ENCODE peak calls at places on chromosomes 12 and 14, in four cellular contexts. One of them, this sample, is unnamed.

GRCh38 chr14:65336191-65336591 is 76.3 kb upstream of the FUT8 start:
- DNase-seq in smooth muscle cell of the brain vasculature: no peak
- DNase-seq in NT2/D1: no peak
- DNase-seq in GM23338: no peak
- DNase-seq in this sample: no peak

GRCh38 chr12:65275627-65276026 is 2.9 kb upstream of the MSRB3 start:
- DNase-seq in smooth muscle cell of the brain vasculature: no peak
- DNase-seq in NT2/D1: no peak
- DNase-seq in GM23338: no peak
- DNase-seq in this sample: no peak

GRCh38 chr12:89369166-89369565 is 16.9 kb upstream of the DUSP6 start:
- DNase-seq in smooth muscle cell of the brain vasculature: no peak
- DNase-seq in NT2/D1: no peak
- DNase-seq in GM23338: no peak
- DNase-seq in this sample: no peak

GRCh38 chr14:103408491-103409155 is 23.4 kb downstream of the MARK3 start:
- DNase-seq in smooth muscle cell of the brain vasculature: no peak
- DNase-seq in NT2/D1: no peak
- DNase-seq in GM23338: no peak
- DNase-seq in this sample: no peak

GRCh38 chr14:103556976-103557758 is 5.3 kb downstream of the BAG5 start:
- DNase-seq in smooth muscle cell of the brain vasculature: no peak
- DNase-seq in NT2/D1: no peak
- DNase-seq in GM23338: no peak
- DNase-seq in this sample: no peak

GRCh38 chr12:122064034-122064777 is 14.3 kb upstream of the MLXIP start:
- DNase-seq in smooth muscle cell of the brain vasculature: peak
- DNase-seq in NT2/D1: peak
- DNase-seq in GM23338: peak
- DNase-seq in this sample: no peak

GRCh38 chr14:100303925-100304324 is 2.3 kb downstream of the SLC25A29 start:
- DNase-seq in smooth muscle cell of the brain vasculature: no peak
- DNase-seq in NT2/D1: no peak
- DNase-seq in GM23338: peak
- DNase-seq in this sample: no peak

GRCh38 chr14:56135668-56136067 is 17.5 kb downstream of the PELI2 start:
- DNase-seq in smooth muscle cell of the brain vasculature: no peak
- DNase-seq in NT2/D1: no peak
- DNase-seq in GM23338: no peak
- DNase-seq in this sample: no peak

GRCh38 chr12:113190761-113191160 is 5.2 kb downstream of the RITA1 start:
- DNase-seq in smooth muscle cell of the brain vasculature: no peak
- DNase-seq in NT2/D1: peak
- DNase-seq in GM23338: peak
- DNase-seq in this sample: no peak

GRCh38 chr12:45613855-45614254 is 115.7 kb upstream of the ARID2 start:
- DNase-seq in smooth muscle cell of the brain vasculature: no peak
- DNase-seq in NT2/D1: no peak
- DNase-seq in GM23338: no peak
- DNase-seq in this sample: no peak

GRCh38 chr12:111799758-111800157 is 33.0 kb downstream of the ALDH2 start:
- DNase-seq in smooth muscle cell of the brain vasculature: no peak
- DNase-seq in NT2/D1: no peak
- DNase-seq in GM23338: no peak
- DNase-seq in this sample: no peak

GRCh38 chr14:100155881-100156645 is 3.4 kb downstream of the DEGS2 start:
- DNase-seq in smooth muscle cell of the brain vasculature: no peak
- DNase-seq in NT2/D1: no peak
- DNase-seq in GM23338: no peak
- DNase-seq in this sample: no peak

GRCh38 chr14:89351364-89351957 is 65.6 kb downstream of the FOXN3 start:
- DNase-seq in smooth muscle cell of the brain vasculature: no peak
- DNase-seq in NT2/D1: peak
- DNase-seq in GM23338: peak
- DNase-seq in this sample: no peak

GRCh38 chr12:122089080-122089479 is 10.5 kb downstream of the MLXIP start:
- DNase-seq in smooth muscle cell of the brain vasculature: no peak
- DNase-seq in NT2/D1: no peak
- DNase-seq in GM23338: no peak
- DNase-seq in this sample: no peak

GRCh38 chr12:121240484-121241202 is 30.7 kb downstream of the P2RX4 start:
- DNase-seq in smooth muscle cell of the brain vasculature: peak
- DNase-seq in NT2/D1: no peak
- DNase-seq in GM23338: peak
- DNase-seq in this sample: no peak

GRCh38 chr12:131103614-131104463 is 150.1 kb downstream of the ADGRD1 start:
- DNase-seq in smooth muscle cell of the brain vasculature: no peak
- DNase-seq in NT2/D1: no peak
- DNase-seq in GM23338: no peak
- DNase-seq in this sample: no peak

GRCh38 chr12:57127710-57128518 is at the start of gene LRP1:
- DNase-seq in smooth muscle cell of the brain vasculature: peak
- DNase-seq in NT2/D1: peak
- DNase-seq in GM23338: peak
- DNase-seq in this sample: peak

GRCh38 chr14:97978336-97978735 is 1181.2 kb downstream of the VRK1 start:
- DNase-seq in smooth muscle cell of the brain vasculature: no peak
- DNase-seq in NT2/D1: peak
- DNase-seq in GM23338: peak
- DNase-seq in this sample: no peak

GRCh38 chr14:68921666-68922065 is 57.4 kb downstream of the ACTN1 start:
- DNase-seq in smooth muscle cell of the brain vasculature: no peak
- DNase-seq in NT2/D1: no peak
- DNase-seq in GM23338: peak
- DNase-seq in this sample: no peak

GRCh38 chr12:24741216-24741615 is 207.7 kb downstream of the BCAT1 start:
- DNase-seq in smooth muscle cell of the brain vasculature: no peak
- DNase-seq in NT2/D1: no peak
- DNase-seq in GM23338: no peak
- DNase-seq in this sample: no peak

GRCh38 chr12:131066207-131066885 is 112.6 kb downstream of the ADGRD1 start:
- DNase-seq in smooth muscle cell of the brain vasculature: no peak
- DNase-seq in NT2/D1: no peak
- DNase-seq in GM23338: no peak
- DNase-seq in this sample: no peak

GRCh38 chr14:85333313-85333712 is 196.6 kb upstream of the FLRT2 start:
- DNase-seq in smooth muscle cell of the brain vasculature: no peak
- DNase-seq in NT2/D1: no peak
- DNase-seq in GM23338: no peak
- DNase-seq in this sample: no peak

GRCh38 chr14:81252278-81252677 is 31.5 kb upstream of the GTF2A1 start:
- DNase-seq in smooth muscle cell of the brain vasculature: no peak
- DNase-seq in NT2/D1: no peak
- DNase-seq in GM23338: peak
- DNase-seq in this sample: no peak

GRCh38 chr12:104816845-104817503 is 141.1 kb downstream of the SLC41A2 start:
- DNase-seq in smooth muscle cell of the brain vasculature: no peak
- DNase-seq in NT2/D1: no peak
- DNase-seq in GM23338: no peak
- DNase-seq in this sample: no peak

GRCh38 chr12:1369460-1369859 is 224.9 kb downstream of the FBXL14 start:
- DNase-seq in smooth muscle cell of the brain vasculature: no peak
- DNase-seq in NT2/D1: no peak
- DNase-seq in GM23338: no peak
- DNase-seq in this sample: no peak

GRCh38 chr12:49094104-49094948 is at the start of gene DHH:
- DNase-seq in smooth muscle cell of the brain vasculature: no peak
- DNase-seq in NT2/D1: no peak
- DNase-seq in GM23338: peak
- DNase-seq in this sample: no peak

GRCh38 chr12:45794422-45794821 is 64.9 kb downstream of the ARID2 start:
- DNase-seq in smooth muscle cell of the brain vasculature: no peak
- DNase-seq in NT2/D1: no peak
- DNase-seq in GM23338: peak
- DNase-seq in this sample: no peak

GRCh38 chr12:10189653-10190052 is 10.8 kb downstream of the TMEM52B start:
- DNase-seq in smooth muscle cell of the brain vasculature: no peak
- DNase-seq in NT2/D1: no peak
- DNase-seq in GM23338: no peak
- DNase-seq in this sample: no peak

This sample was measured in Panc1.